ENCODE peak calls at places on chromosomes 11 and 22, in seven cellular contexts. F is RKO; G is astrocyte of the hippocampus; A is stimulated activated CD8-positive, alpha-beta memory T cell treated with anti-CD3 and anti-CD28 coated beads, Interleukin-2, amount 100 ng/mL, for 48 hours; J is T1000; D is substantia nigra; X is chondrocyte. W is an unnamed sample.

GRCh38 chr22:50001388-50002231 is 11.0 kb downstream of the IL17REL start:
- DNase-seq in F (no peak), G (no peak), A (no peak), J (no peak), D (no peak), X (peak), W (no peak)

GRCh38 chr11:68164437-68164836 is 43.2 kb upstream of the CHKA start:
- DNase-seq in F (peak), G (no peak), A (no peak), J (no peak), D (no peak), X (no peak), W (peak)

GRCh38 chr11:107824668-107825369 is 33.8 kb downstream of the SLC35F2 start:
- DNase-seq in F (no peak), G (no peak), A (no peak), J (no peak), D (no peak), X (no peak), W (no peak)

GRCh38 chr11:121426476-121427454 is 25.3 kb upstream of the SORL1 start:
- DNase-seq in F (no peak), G (peak), A (peak), J (no peak), D (peak), X (no peak), W (peak)

GRCh38 chr11:115321602-115322289 is 182.5 kb downstream of the CADM1 start:
- DNase-seq in F (no peak), G (peak), A (no peak), J (no peak), D (no peak), X (no peak), W (no peak)

GRCh38 chr22:37021710-37022482 is 2.4 kb downstream of the MPST start:
- DNase-seq in F (peak), G (peak), A (peak), J (no peak), D (no peak), X (no peak), W (peak)

GRCh38 chr11:124760205-124760652 is 1.9 kb downstream of the ESAM start:
- DNase-seq in F (no peak), G (no peak), A (no peak), J (no peak), D (no peak), X (no peak), W (no peak)

GRCh38 chr22:38974170-38974825 is 7.8 kb upstream of the APOBEC3B start:
- DNase-seq in F (no peak), G (no peak), A (no peak), J (no peak), D (no peak), X (peak), W (no peak)

GRCh38 chr22:17281026-17281809 is 62.0 kb upstream of the ADA2 start:
- DNase-seq in F (no peak), G (no peak), A (no peak), J (no peak), D (no peak), X (no peak), W (no peak)

GRCh38 chr11:69044111-69045013 is 4.4 kb upstream of the TPCN2 start:
- DNase-seq in F (peak), G (peak), A (no peak), J (peak), D (peak), X (no peak), W (peak)

GRCh38 chr22:43967069-43967468 is 11.8 kb downstream of the SAMM50 start:
- DNase-seq in F (no peak), G (no peak), A (no peak), J (no peak), D (no peak), X (no peak), W (no peak)

GRCh38 chr11:66126808-66127555 is 56.9 kb downstream of the PACS1 start:
- DNase-seq in F (no peak), G (peak), A (peak), J (no peak), D (peak), X (no peak), W (peak)

GRCh38 chr11:46247664-46248063 is 29.8 kb upstream of the CREB3L1 start:
- DNase-seq in F (peak), G (peak), A (no peak), J (peak), D (no peak), X (no peak), W (no peak)

GRCh38 chr11:60767388-60767811 is 10.7 kb downstream of the MS4A15 start:
- DNase-seq in F (no peak), G (no peak), A (peak), J (no peak), D (no peak), X (no peak), W (peak)

GRCh38 chr11:42727879-42728278 is 583.9 kb upstream of the API5 start:
- DNase-seq in F (no peak), G (no peak), A (no peak), J (no peak), D (no peak), X (no peak), W (no peak)

GRCh38 chr11:35477871-35478270 is 47.5 kb downstream of the PAMR1 start:
- DNase-seq in F (no peak), G (no peak), A (no peak), J (no peak), D (no peak), X (no peak), W (no peak)

GRCh38 chr22:45775062-45775461 is 103.4 kb downstream of the ATXN10 start:
- DNase-seq in F (no peak), G (no peak), A (no peak), J (no peak), D (no peak), X (no peak), W (no peak)

GRCh38 chr11:45933131-45933821 is 10.8 kb downstream of the LARGE2 start:
- DNase-seq in F (no peak), G (peak), A (no peak), J (no peak), D (no peak), X (no peak), W (no peak)

GRCh38 chr11:14905104-14906033 is 13.3 kb upstream of the CYP2R1 start:
- DNase-seq in F (no peak), G (peak), A (peak), J (no peak), D (peak), X (peak), W (peak)

GRCh38 chr11:75525433-75526191 is at the start of gene GDPD5:
- DNase-seq in F (peak), G (peak), A (peak), J (peak), D (peak), X (no peak), W (peak)

GRCh38 chr11:85029964-85030363 is 597.2 kb downstream of the DLG2 start:
- DNase-seq in F (no peak), G (no peak), A (no peak), J (peak), D (no peak), X (no peak), W (peak)

GRCh38 chr11:114479331-114479730 is 40.1 kb downstream of the REXO2 start:
- DNase-seq in F (peak), G (no peak), A (no peak), J (no peak), D (no peak), X (no peak), W (no peak)

GRCh38 chr11:26721967-26722366 is at the start of gene SLC5A12:
- DNase-seq in F (no peak), G (no peak), A (no peak), J (no peak), D (no peak), X (no peak), W (no peak)

GRCh38 chr11:101035872-101036271 is 93.7 kb downstream of the PGR start:
- DNase-seq in F (no peak), G (no peak), A (no peak), J (no peak), D (no peak), X (no peak), W (no peak)

GRCh38 chr22:18104566-18104965 is 6.0 kb upstream of the TUBA8 start:
- DNase-seq in F (no peak), G (peak), A (no peak), J (no peak), D (no peak), X (no peak), W (peak)

GRCh38 chr11:112268406-112268805 is 7.7 kb upstream of the PLET1 start:
- DNase-seq in F (no peak), G (no peak), A (no peak), J (no peak), D (no peak), X (no peak), W (no peak)

GRCh38 chr11:131666617-131667016 is 296.2 kb downstream of the NTM start:
- DNase-seq in F (no peak), G (peak), A (no peak), J (no peak), D (no peak), X (no peak), W (peak)

GRCh38 chr11:75265851-75266531 is 25.4 kb downstream of the TPBGL start:
- DNase-seq in F (no peak), G (no peak), A (no peak), J (no peak), D (no peak), X (peak), W (no peak)

GRCh38 chr22:32949719-32950118 is 108.5 kb downstream of the SYN3 start:
- DNase-seq in F (no peak), G (no peak), A (no peak), J (no peak), D (no peak), X (no peak), W (no peak)

GRCh38 chr11:101497292-101497691 is 86.5 kb downstream of the TRPC6 start:
- DNase-seq in F (no peak), G (no peak), A (no peak), J (no peak), D (no peak), X (no peak), W (no peak)

GRCh38 chr11:119405986-119406385 is 17.0 kb downstream of the THY1 start:
- DNase-seq in F (no peak), G (no peak), A (no peak), J (no peak), D (no peak), X (no peak), W (no peak)

W was measured in GM03348.